ENCODE peak calls at places on chromosomes 11 and 22, in five cellular contexts. One of them, this sample, is unnamed.

GRCh38 chr11:14644396-14645246 is 1.0 kb downstream of the PDE3B start:
- DNase-seq in GM12891: peak; percentile 22
- DNase-seq in GM12892: no peak
- DNase-seq in GM12878: no peak
- DNase-seq in H1: no peak
- DNase-seq in this sample: peak; percentile 73

GRCh38 chr11:12692238-12693074 is 18.2 kb downstream of the TEAD1 start:
- DNase-seq in GM12891: no peak
- DNase-seq in GM12892: no peak
- DNase-seq in GM12878: no peak
- DNase-seq in H1: no peak
- DNase-seq in this sample: peak; percentile 74

GRCh38 chr11:68120212-68121066 is 749 bp downstream of the CHKA start:
- DNase-seq in GM12891: no peak
- DNase-seq in GM12892: no peak
- DNase-seq in GM12878: peak; percentile 32
- DNase-seq in H1: no peak
- DNase-seq in this sample: peak; percentile 91

GRCh38 chr11:71442880-71443279 is 5.3 kb downstream of the DHCR7 start:
- DNase-seq in GM12891: no peak
- DNase-seq in GM12892: no peak
- DNase-seq in GM12878: no peak
- DNase-seq in H1: no peak
- DNase-seq in this sample: no peak

GRCh38 chr11:117145393-117145761 is 1.3 kb downstream of the PAFAH1B2 start:
- DNase-seq in GM12891: no peak
- DNase-seq in GM12892: no peak
- DNase-seq in GM12878: no peak
- DNase-seq in H1: no peak
- DNase-seq in this sample: peak; percentile 61

GRCh38 chr22:35322893-35323292 is 23.2 kb downstream of the TOM1 start:
- DNase-seq in GM12891: no peak
- DNase-seq in GM12892: no peak
- DNase-seq in GM12878: no peak
- DNase-seq in H1: no peak
- DNase-seq in this sample: no peak

GRCh38 chr11:116641561-116642045 is 131.2 kb downstream of the BUD13 start:
- DNase-seq in GM12891: peak; percentile 58
- DNase-seq in GM12892: peak; percentile 61
- DNase-seq in GM12878: no peak
- DNase-seq in H1: peak; percentile 39
- DNase-seq in this sample: peak; percentile 86

GRCh38 chr11:11478021-11478420 is 125.0 kb upstream of the CSNK2A3 start:
- DNase-seq in GM12891: no peak
- DNase-seq in GM12892: no peak
- DNase-seq in GM12878: no peak
- DNase-seq in H1: no peak
- DNase-seq in this sample: no peak

GRCh38 chr11:69630009-69630870 is 10.7 kb upstream of the CCND1 start:
- DNase-seq in GM12891: no peak
- DNase-seq in GM12892: no peak
- DNase-seq in GM12878: no peak
- DNase-seq in H1: no peak
- DNase-seq in this sample: no peak

GRCh38 chr11:118339281-118340045 is 3.0 kb downstream of the CD3D start:
- DNase-seq in GM12891: no peak
- DNase-seq in GM12892: no peak
- DNase-seq in GM12878: no peak
- DNase-seq in H1: no peak
- DNase-seq in this sample: no peak

GRCh38 chr22:49601614-49602321 is 225.9 kb downstream of the BRD1 start:
- DNase-seq in GM12891: no peak
- DNase-seq in GM12892: no peak
- DNase-seq in GM12878: no peak
- DNase-seq in H1: no peak
- DNase-seq in this sample: no peak

GRCh38 chr11:65791719-65792213 is 4.9 kb downstream of the OVOL1 start:
- DNase-seq in GM12891: peak; percentile 81
- DNase-seq in GM12892: peak; percentile 94
- DNase-seq in GM12878: peak; percentile 73
- DNase-seq in H1: no peak
- DNase-seq in this sample: peak; percentile 33
- TF ChIP-seq TAF1 in GM12891: no peak
- TF ChIP-seq TAF1 in GM12892: no peak
- TF ChIP-seq TAF1 in GM12878: no peak
- TF ChIP-seq TAF1 in H1: no peak
- TF ChIP-seq TAF1 in this sample: no peak

GRCh38 chr22:25100402-25100801 is 99.3 kb upstream of the CRYBB3 start:
- DNase-seq in GM12891: no peak
- DNase-seq in GM12892: no peak
- DNase-seq in GM12878: no peak
- DNase-seq in H1: no peak
- DNase-seq in this sample: no peak

GRCh38 chr22:25099202-25099601 is 100.5 kb upstream of the CRYBB3 start:
- DNase-seq in GM12891: no peak
- DNase-seq in GM12892: no peak
- DNase-seq in GM12878: no peak
- DNase-seq in H1: no peak
- DNase-seq in this sample: no peak

GRCh38 chr22:25097006-25097405 is 102.7 kb upstream of the CRYBB3 start:
- DNase-seq in GM12891: no peak
- DNase-seq in GM12892: no peak
- DNase-seq in GM12878: no peak
- DNase-seq in H1: no peak
- DNase-seq in this sample: no peak

GRCh38 chr22:25100972-25101371 is 98.7 kb upstream of the CRYBB3 start:
- DNase-seq in GM12891: no peak
- DNase-seq in GM12892: no peak
- DNase-seq in GM12878: no peak
- DNase-seq in H1: no peak
- DNase-seq in this sample: peak; percentile 60

GRCh38 chr22:25098445-25099081 is 101.1 kb upstream of the CRYBB3 start:
- DNase-seq in GM12891: no peak
- DNase-seq in GM12892: no peak
- DNase-seq in GM12878: no peak
- DNase-seq in H1: no peak
- DNase-seq in this sample: no peak
- TF ChIP-seq TAF1 in GM12891: no peak
- TF ChIP-seq TAF1 in GM12892: no peak
- TF ChIP-seq TAF1 in GM12878: no peak
- TF ChIP-seq TAF1 in H1: no peak
- TF ChIP-seq TAF1 in this sample: no peak

GRCh38 chr11:65786008-65786785 is 666 bp upstream of the OVOL1 start:
- DNase-seq in GM12891: no peak
- DNase-seq in GM12892: no peak
- DNase-seq in GM12878: no peak
- DNase-seq in H1: no peak
- DNase-seq in this sample: peak; percentile 57

GRCh38 chr11:65788801-65789200 is 1.9 kb downstream of the OVOL1 start:
- DNase-seq in GM12891: no peak
- DNase-seq in GM12892: no peak
- DNase-seq in GM12878: no peak
- DNase-seq in H1: no peak
- DNase-seq in this sample: peak; percentile 27

GRCh38 chr11:65786786-65787636 is at the start of gene OVOL1:
- DNase-seq in GM12891: no peak
- DNase-seq in GM12892: no peak
- DNase-seq in GM12878: no peak
- DNase-seq in H1: no peak
- DNase-seq in this sample: peak; percentile 64

GRCh38 chr11:65789230-65790103 is 2.6 kb downstream of the OVOL1 start:
- DNase-seq in GM12891: no peak
- DNase-seq in GM12892: no peak
- DNase-seq in GM12878: no peak
- DNase-seq in H1: no peak
- DNase-seq in this sample: peak; percentile 34

DNA sequence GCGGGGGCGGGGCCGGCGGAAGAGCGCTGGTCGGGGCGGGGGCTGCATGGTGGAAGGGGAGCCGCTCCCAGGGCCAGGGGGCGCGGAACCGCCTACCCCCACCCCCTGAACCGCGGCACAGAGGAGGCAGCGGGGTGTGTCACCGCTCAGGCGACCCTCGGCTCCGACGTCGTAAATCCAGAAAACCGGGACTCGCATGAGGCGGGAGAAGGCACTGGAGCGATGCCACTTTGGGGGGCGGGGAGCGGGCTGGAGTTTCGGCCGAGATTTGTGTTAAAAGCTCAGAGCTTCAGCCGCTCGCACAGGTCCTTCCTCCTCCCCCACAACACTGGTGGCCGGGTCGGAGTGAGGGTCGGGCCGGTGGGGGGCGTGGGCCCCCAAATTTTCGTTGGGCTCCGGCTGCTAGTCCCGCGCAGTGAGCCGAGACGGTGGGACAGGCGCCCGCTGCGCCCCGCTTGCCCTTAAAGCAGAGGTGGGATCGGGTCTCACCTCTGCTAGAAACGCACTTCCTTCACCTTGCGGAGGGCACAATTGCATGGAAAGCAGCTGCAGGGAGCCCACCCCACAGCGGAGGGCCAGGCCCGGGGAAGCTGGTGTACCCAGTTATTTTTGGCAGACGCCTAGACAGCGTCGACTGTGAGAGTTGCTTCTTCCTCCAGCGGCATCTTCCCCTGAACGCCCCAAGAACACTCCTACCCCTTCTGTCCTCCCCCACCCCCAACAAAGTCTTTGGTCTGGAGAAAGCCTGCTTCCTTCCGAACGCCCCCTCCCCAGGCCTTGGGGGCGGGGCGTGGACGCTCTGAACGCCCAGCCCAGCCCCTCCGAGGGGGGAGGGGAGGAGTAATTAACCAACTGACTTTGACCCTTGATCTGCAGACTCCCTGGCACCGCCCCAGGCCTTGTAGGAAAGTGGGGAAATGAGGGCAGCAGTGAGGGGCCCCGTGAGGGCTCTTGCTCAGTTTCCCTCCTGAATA is 1.1 kb downstream of the OVOL1 start:
- DNase-seq in GM12891: no peak
- DNase-seq in GM12892: no peak
- DNase-seq in GM12878: no peak
- DNase-seq in H1: peak; percentile 47
- DNase-seq in this sample: peak; percentile 70
- TF ChIP-seq TAF1 in GM12891: no peak
- TF ChIP-seq TAF1 in GM12892: no peak
- TF ChIP-seq TAF1 in GM12878: no peak
- TF ChIP-seq TAF1 in H1: no peak
- TF ChIP-seq TAF1 in this sample: no peak

GRCh38 chr22:16955678-16956210 is 52.3 kb downstream of the GAB4 start:
- DNase-seq in GM12891: no peak
- DNase-seq in GM12892: no peak
- DNase-seq in GM12878: no peak
- DNase-seq in H1: no peak
- DNase-seq in this sample: no peak

GRCh38 chr22:16956290-16956689 is 51.7 kb downstream of the GAB4 start:
- DNase-seq in GM12891: no peak
- DNase-seq in GM12892: no peak
- DNase-seq in GM12878: no peak
- DNase-seq in H1: no peak
- DNase-seq in this sample: no peak

GRCh38 chr22:16955081-16955480 is 52.9 kb downstream of the GAB4 start:
- DNase-seq in GM12891: no peak
- DNase-seq in GM12892: no peak
- DNase-seq in GM12878: no peak
- DNase-seq in H1: no peak
- DNase-seq in this sample: no peak

GRCh38 chr22:16953206-16954059 is 54.6 kb downstream of the GAB4 start:
- DNase-seq in GM12891: no peak
- DNase-seq in GM12892: no peak
- DNase-seq in GM12878: no peak
- DNase-seq in H1: no peak
- DNase-seq in this sample: no peak

GRCh38 chr22:16954060-16954403 is 54.0 kb downstream of the GAB4 start:
- DNase-seq in GM12891: no peak
- DNase-seq in GM12892: no peak
- DNase-seq in GM12878: no peak
- DNase-seq in H1: no peak
- DNase-seq in this sample: no peak
- TF ChIP-seq TAF1 in GM12891: no peak
- TF ChIP-seq TAF1 in GM12892: no peak
- TF ChIP-seq TAF1 in GM12878: no peak
- TF ChIP-seq TAF1 in H1: no peak
- TF ChIP-seq TAF1 in this sample: no peak

DNA sequence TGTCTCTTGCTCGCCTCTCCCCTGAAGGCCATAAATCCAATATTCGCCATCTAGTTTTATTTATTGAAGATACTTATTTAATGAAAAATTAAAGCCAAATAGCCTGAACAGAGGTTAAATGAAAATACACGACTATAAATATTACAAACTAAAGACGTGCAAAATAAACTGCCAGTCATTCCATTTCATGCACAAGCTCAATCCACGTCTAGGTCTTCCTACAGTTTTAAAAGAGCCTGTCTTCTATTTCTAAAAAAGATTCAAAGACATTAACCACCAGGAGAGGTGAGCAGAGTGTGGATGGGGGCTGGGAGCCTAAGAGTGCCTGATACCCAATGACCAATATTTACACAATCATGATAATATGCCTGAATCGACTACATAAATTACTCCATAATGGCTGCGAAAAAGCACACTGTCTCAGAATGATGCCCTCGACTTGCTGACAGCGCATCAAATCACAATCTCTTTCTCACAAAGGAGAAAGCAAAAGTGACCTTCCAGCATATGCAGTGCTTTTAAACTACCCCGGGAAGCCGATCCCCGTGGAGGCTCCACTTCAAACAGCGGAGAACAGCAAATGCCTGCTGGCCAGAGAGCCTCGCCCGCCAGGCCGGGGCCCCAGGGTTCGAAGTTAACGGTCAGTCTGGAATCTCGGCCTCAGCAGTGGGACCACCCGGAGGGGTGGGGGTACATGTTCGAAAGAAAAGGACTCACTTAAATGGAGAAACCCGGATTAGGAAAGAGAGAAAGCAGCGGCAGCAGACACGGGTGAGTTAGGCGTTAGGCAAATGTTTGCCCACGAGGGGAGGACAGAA is 1.7 kb downstream of the FCHSD2 start:
- DNase-seq in GM12891: no peak
- DNase-seq in GM12892: no peak
- DNase-seq in GM12878: no peak
- DNase-seq in H1: no peak
- DNase-seq in this sample: peak; percentile 56
- TF ChIP-seq TAF1 in GM12891: no peak
- TF ChIP-seq TAF1 in GM12892: no peak
- TF ChIP-seq TAF1 in GM12878: no peak
- TF ChIP-seq TAF1 in H1: no peak
- TF ChIP-seq TAF1 in this sample: no peak

This sample was measured in SK-N-SH.